ENCODE peak calls at places on chromosomes 2 and 18, in four cellular contexts. X is A549, U is body of pancreas, V is thyroid gland. J is an unnamed sample.

GRCh38 chr2:14219306-14219705 is 413.2 kb upstream of the LRATD1 start:
- DNase-seq in X (no peak), V (no peak), U (no peak), J (no peak)

GRCh38 chr18:6746386-6746960 is 17.0 kb downstream of the ARHGAP28 start:
- DNase-seq in U (no peak), V (no peak), X (no peak), J (no peak)

GRCh38 chr2:47237375-47238357 is 82.6 kb upstream of the STPG4 start:
- DNase-seq in V (peak), U (no peak), X (no peak), J (peak)

GRCh38 chr2:120330946-120331822 is 14.8 kb upstream of the INHBB start:
- DNase-seq in V (no peak), U (no peak), X (no peak), J (no peak)

GRCh38 chr18:32920796-32921787 is 148.3 kb upstream of the KLHL14 start:
- DNase-seq in U (no peak), X (peak), V (no peak), J (no peak)

GRCh38 chr2:96848264-96848663 is 4.4 kb upstream of the ANKRD23 start:
- DNase-seq in X (no peak), V (no peak), U (no peak), J (no peak)

GRCh38 chr2:239140346-239141020 is 260.3 kb downstream of the HDAC4 start:
- DNase-seq in U (no peak), V (no peak), X (no peak), J (no peak)

GRCh38 chr2:217489145-217489960 is 513.4 kb downstream of the TNS1 start:
- DNase-seq in X (no peak), V (no peak), U (no peak), J (no peak)

GRCh38 chr2:194842871-194843270 is 814.2 kb upstream of the SLC39A10 start:
- DNase-seq in U (no peak), X (no peak), V (no peak), J (no peak)

GRCh38 chr18:28176674-28176932 is 327 bp downstream of the CDH2 start:
- DNase-seq in U (no peak), X (no peak), V (no peak), J (no peak)

DNA sequence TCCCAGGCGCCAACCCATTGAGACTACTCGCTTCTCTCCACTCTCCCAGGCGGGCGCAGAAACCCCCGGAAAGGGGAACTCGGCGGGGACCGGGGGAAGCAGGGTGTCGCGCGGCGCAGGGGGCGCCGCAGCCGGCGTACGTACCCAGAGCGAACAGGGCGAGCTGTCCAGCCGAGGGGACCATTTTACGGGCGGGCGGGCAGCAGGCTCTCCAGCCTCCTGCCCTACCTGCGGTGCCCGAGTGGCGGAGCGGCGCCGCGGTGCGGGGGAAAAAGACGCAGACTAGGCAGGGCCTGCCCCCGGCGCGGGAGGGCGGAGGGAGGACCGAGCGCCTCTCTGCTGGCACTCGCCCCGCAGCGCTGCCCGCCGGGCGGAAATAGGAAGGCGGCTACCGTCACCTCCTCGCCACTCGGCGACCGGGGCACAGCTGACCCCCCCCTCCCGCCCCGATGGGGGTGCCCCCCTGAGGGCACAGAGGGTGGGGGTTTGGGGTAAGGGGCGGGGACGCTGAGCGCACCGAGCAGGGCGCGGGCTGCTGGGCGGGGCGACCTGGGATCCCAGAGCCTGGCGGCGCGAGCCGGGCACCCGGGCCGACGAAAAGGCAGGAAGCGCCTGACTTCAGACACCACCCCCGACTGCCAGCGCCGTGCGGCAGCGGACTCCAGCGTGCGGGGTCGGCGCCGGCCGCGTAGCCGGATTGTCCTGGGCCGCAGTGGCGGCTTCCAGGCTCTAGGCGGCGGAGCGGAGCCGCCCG is at the start of gene TGFA:
- DNase-seq in U (peak), V (peak), X (peak), J (peak)
- TF ChIP-seq POLR2A in U (peak), V (peak), X (peak), J (peak)

DNA sequence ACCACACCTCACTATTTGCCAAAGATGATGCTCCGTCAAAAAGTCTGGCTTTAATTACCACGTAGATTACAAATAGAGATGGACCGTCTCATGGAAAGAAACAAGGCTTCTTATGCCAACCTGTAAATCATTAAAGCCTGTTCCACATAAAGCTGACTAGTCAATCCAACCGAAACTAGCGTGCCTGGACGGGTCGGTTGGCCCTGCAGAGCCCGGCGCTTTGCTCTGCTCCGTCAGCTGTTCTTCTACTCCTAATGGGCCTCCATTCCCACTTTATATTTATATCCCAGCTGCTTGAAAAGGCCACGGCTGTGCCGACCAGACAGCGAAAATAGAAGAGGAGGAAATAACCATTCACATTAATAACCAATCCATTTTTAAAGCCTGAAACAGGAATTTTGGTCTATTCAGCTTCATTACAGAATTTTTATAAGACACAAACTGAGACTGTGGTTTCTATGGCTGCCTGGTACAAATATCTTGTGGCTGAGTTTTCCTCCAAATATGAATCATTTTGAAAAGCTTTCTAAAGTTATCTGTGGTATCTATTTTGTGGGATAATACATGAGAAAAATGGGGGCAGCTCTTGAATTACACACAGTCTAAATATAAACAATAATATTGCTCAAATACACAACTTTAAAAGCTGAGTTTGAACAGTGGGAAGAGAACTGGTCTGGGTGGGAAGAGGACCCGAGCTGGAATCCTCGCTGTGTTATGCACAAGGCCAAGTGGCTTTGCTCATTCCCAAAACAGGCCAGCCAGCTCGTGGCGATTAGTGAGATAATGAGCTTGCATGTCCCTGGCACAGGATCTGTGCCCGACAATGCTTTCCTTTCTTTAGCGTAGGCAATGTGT is 10.4 kb upstream of the FAM124B start:
- DNase-seq in U (no peak), X (no peak), V (no peak), J (no peak)
- H3K4me3 ChIP-seq in U (no peak), X (no peak), V (no peak), J (no peak)

GRCh38 chr18:62952807-62953206 is 237.5 kb downstream of the PHLPP1 start:
- DNase-seq in U (no peak), X (no peak), V (no peak), J (no peak)

GRCh38 chr18:62944454-62944853 is 229.1 kb downstream of the PHLPP1 start:
- DNase-seq in U (no peak), X (peak), V (no peak), J (no peak)

GRCh38 chr18:62950246-62950645 is 234.9 kb downstream of the PHLPP1 start:
- DNase-seq in U (no peak), X (no peak), V (no peak), J (no peak)

GRCh38 chr18:62953663-62954062 is 238.3 kb downstream of the PHLPP1 start:
- DNase-seq in U (no peak), X (no peak), V (no peak), J (no peak)

GRCh38 chr18:62948788-62949187 is 233.4 kb downstream of the PHLPP1 start:
- DNase-seq in U (no peak), V (no peak), X (no peak), J (no peak)
- H3K27ac ChIP-seq in U (no peak), V (no peak), X (no peak), J (no peak)

GRCh38 chr2:9335322-9335754 is 88.0 kb downstream of the ITGB1BP1 start:
- DNase-seq in U (peak), X (no peak), V (no peak), J (no peak)
- TF ChIP-seq POLR2A in U (no peak), X (no peak), V (no peak), J (no peak)